ENCODE peak calls at places on chromosomes 2 and 18, in ten cellular contexts. One of them, this sample, is unnamed.

GRCh38 chr2:241069821-241070281 is 32.2 kb downstream of the MTERF4 start:
- DNase-seq in dorsolateral prefrontal cortex: peak
- DNase-seq in fibroblast of gingiva: no peak
- DNase-seq in activated CD8-positive, alpha-beta memory T cell treated with anti-CD3 and anti-CD28 coated beads for 4 hours: no peak
- DNase-seq in NCI-H1417: no peak
- DNase-seq in CD4-positive, alpha-beta T cell: no peak
- DNase-seq in fibroblast of mammary gland: no peak
- DNase-seq in pancreas: peak
- DNase-seq in A549: no peak
- DNase-seq in M059J: no peak
- DNase-seq in this sample: no peak

GRCh38 chr2:157190151-157190550 is 67.4 kb upstream of the GALNT5 start:
- DNase-seq in activated CD8-positive, alpha-beta memory T cell treated with anti-CD3 and anti-CD28 coated beads for 4 hours: no peak
- DNase-seq in A549: peak
- DNase-seq in pancreas: no peak
- DNase-seq in fibroblast of mammary gland: peak
- DNase-seq in NCI-H1417: no peak
- DNase-seq in fibroblast of gingiva: no peak
- DNase-seq in dorsolateral prefrontal cortex: no peak
- DNase-seq in M059J: peak
- DNase-seq in CD4-positive, alpha-beta T cell: no peak
- DNase-seq in this sample: peak

GRCh38 chr2:8107979-8108378 is 573.9 kb upstream of the ID2 start:
- DNase-seq in A549: no peak
- DNase-seq in activated CD8-positive, alpha-beta memory T cell treated with anti-CD3 and anti-CD28 coated beads for 4 hours: no peak
- DNase-seq in fibroblast of gingiva: no peak
- DNase-seq in CD4-positive, alpha-beta T cell: no peak
- DNase-seq in pancreas: no peak
- DNase-seq in fibroblast of mammary gland: no peak
- DNase-seq in M059J: no peak
- DNase-seq in dorsolateral prefrontal cortex: no peak
- DNase-seq in NCI-H1417: no peak
- DNase-seq in this sample: no peak

GRCh38 chr2:30349691-30350090 is 97.4 kb upstream of the LCLAT1 start:
- DNase-seq in fibroblast of gingiva: peak
- DNase-seq in pancreas: no peak
- DNase-seq in activated CD8-positive, alpha-beta memory T cell treated with anti-CD3 and anti-CD28 coated beads for 4 hours: no peak
- DNase-seq in dorsolateral prefrontal cortex: no peak
- DNase-seq in CD4-positive, alpha-beta T cell: no peak
- DNase-seq in fibroblast of mammary gland: no peak
- DNase-seq in A549: no peak
- DNase-seq in M059J: no peak
- DNase-seq in NCI-H1417: no peak
- DNase-seq in this sample: peak

GRCh38 chr2:230952226-230952956 is 27.3 kb upstream of the GPR55 start:
- DNase-seq in pancreas: no peak
- DNase-seq in NCI-H1417: no peak
- DNase-seq in dorsolateral prefrontal cortex: no peak
- DNase-seq in fibroblast of mammary gland: no peak
- DNase-seq in fibroblast of gingiva: no peak
- DNase-seq in activated CD8-positive, alpha-beta memory T cell treated with anti-CD3 and anti-CD28 coated beads for 4 hours: no peak
- DNase-seq in A549: no peak
- DNase-seq in M059J: no peak
- DNase-seq in CD4-positive, alpha-beta T cell: no peak
- DNase-seq in this sample: no peak

GRCh38 chr2:181354626-181355025 is 102.6 kb upstream of the ITGA4 start:
- DNase-seq in CD4-positive, alpha-beta T cell: no peak
- DNase-seq in fibroblast of gingiva: peak
- DNase-seq in dorsolateral prefrontal cortex: no peak
- DNase-seq in activated CD8-positive, alpha-beta memory T cell treated with anti-CD3 and anti-CD28 coated beads for 4 hours: no peak
- DNase-seq in M059J: peak
- DNase-seq in fibroblast of mammary gland: peak
- DNase-seq in pancreas: no peak
- DNase-seq in NCI-H1417: no peak
- DNase-seq in A549: peak
- DNase-seq in this sample: peak

GRCh38 chr2:72538486-72538885 is 287.3 kb downstream of the EXOC6B start:
- DNase-seq in NCI-H1417: no peak
- DNase-seq in pancreas: no peak
- DNase-seq in M059J: no peak
- DNase-seq in activated CD8-positive, alpha-beta memory T cell treated with anti-CD3 and anti-CD28 coated beads for 4 hours: no peak
- DNase-seq in fibroblast of mammary gland: no peak
- DNase-seq in A549: no peak
- DNase-seq in dorsolateral prefrontal cortex: no peak
- DNase-seq in fibroblast of gingiva: no peak
- DNase-seq in CD4-positive, alpha-beta T cell: no peak
- DNase-seq in this sample: peak

GRCh38 chr2:210647151-210647550 is 90.8 kb downstream of the CPS1 start:
- DNase-seq in A549: no peak
- DNase-seq in CD4-positive, alpha-beta T cell: no peak
- DNase-seq in M059J: no peak
- DNase-seq in dorsolateral prefrontal cortex: no peak
- DNase-seq in pancreas: no peak
- DNase-seq in NCI-H1417: no peak
- DNase-seq in fibroblast of mammary gland: no peak
- DNase-seq in fibroblast of gingiva: no peak
- DNase-seq in activated CD8-positive, alpha-beta memory T cell treated with anti-CD3 and anti-CD28 coated beads for 4 hours: no peak
- DNase-seq in this sample: no peak

GRCh38 chr2:105328281-105329196 is 996 bp downstream of the TGFBRAP1 start:
- DNase-seq in NCI-H1417: peak
- DNase-seq in activated CD8-positive, alpha-beta memory T cell treated with anti-CD3 and anti-CD28 coated beads for 4 hours: no peak
- DNase-seq in dorsolateral prefrontal cortex: peak
- DNase-seq in A549: peak
- DNase-seq in CD4-positive, alpha-beta T cell: no peak
- DNase-seq in fibroblast of gingiva: peak
- DNase-seq in fibroblast of mammary gland: peak
- DNase-seq in pancreas: no peak
- DNase-seq in M059J: peak
- DNase-seq in this sample: peak

GRCh38 chr2:3348771-3349170 is 28.8 kb downstream of the EIPR1 start:
- DNase-seq in activated CD8-positive, alpha-beta memory T cell treated with anti-CD3 and anti-CD28 coated beads for 4 hours: no peak
- DNase-seq in M059J: no peak
- DNase-seq in fibroblast of gingiva: no peak
- DNase-seq in fibroblast of mammary gland: no peak
- DNase-seq in A549: no peak
- DNase-seq in NCI-H1417: peak
- DNase-seq in pancreas: no peak
- DNase-seq in CD4-positive, alpha-beta T cell: no peak
- DNase-seq in dorsolateral prefrontal cortex: peak
- DNase-seq in this sample: peak

GRCh38 chr2:171287606-171288005 is 126.9 kb upstream of the TLK1 start:
- DNase-seq in fibroblast of mammary gland: no peak
- DNase-seq in A549: no peak
- DNase-seq in pancreas: no peak
- DNase-seq in CD4-positive, alpha-beta T cell: no peak
- DNase-seq in NCI-H1417: no peak
- DNase-seq in activated CD8-positive, alpha-beta memory T cell treated with anti-CD3 and anti-CD28 coated beads for 4 hours: no peak
- DNase-seq in dorsolateral prefrontal cortex: no peak
- DNase-seq in fibroblast of gingiva: peak
- DNase-seq in M059J: no peak
- DNase-seq in this sample: no peak

GRCh38 chr2:199431748-199432213 is 26.0 kb downstream of the SATB2 start:
- DNase-seq in CD4-positive, alpha-beta T cell: no peak
- DNase-seq in A549: peak
- DNase-seq in pancreas: no peak
- DNase-seq in activated CD8-positive, alpha-beta memory T cell treated with anti-CD3 and anti-CD28 coated beads for 4 hours: no peak
- DNase-seq in fibroblast of mammary gland: peak
- DNase-seq in NCI-H1417: peak
- DNase-seq in M059J: peak
- DNase-seq in dorsolateral prefrontal cortex: no peak
- DNase-seq in fibroblast of gingiva: no peak
- DNase-seq in this sample: no peak

GRCh38 chr2:140509765-140510164 is 1621.1 kb downstream of the LRP1B start:
- DNase-seq in activated CD8-positive, alpha-beta memory T cell treated with anti-CD3 and anti-CD28 coated beads for 4 hours: no peak
- DNase-seq in fibroblast of mammary gland: no peak
- DNase-seq in fibroblast of gingiva: no peak
- DNase-seq in A549: no peak
- DNase-seq in NCI-H1417: no peak
- DNase-seq in dorsolateral prefrontal cortex: no peak
- DNase-seq in pancreas: no peak
- DNase-seq in M059J: no peak
- DNase-seq in CD4-positive, alpha-beta T cell: no peak
- DNase-seq in this sample: no peak

GRCh38 chr18:54786211-54786610 is 42.1 kb upstream of the RAB27B start:
- DNase-seq in fibroblast of mammary gland: no peak
- DNase-seq in fibroblast of gingiva: no peak
- DNase-seq in A549: no peak
- DNase-seq in dorsolateral prefrontal cortex: no peak
- DNase-seq in CD4-positive, alpha-beta T cell: no peak
- DNase-seq in M059J: no peak
- DNase-seq in activated CD8-positive, alpha-beta memory T cell treated with anti-CD3 and anti-CD28 coated beads for 4 hours: no peak
- DNase-seq in pancreas: no peak
- DNase-seq in NCI-H1417: no peak
- DNase-seq in this sample: no peak

GRCh38 chr2:73033766-73034381 is 37.6 kb downstream of the SFXN5 start:
- DNase-seq in NCI-H1417: no peak
- DNase-seq in M059J: no peak
- DNase-seq in CD4-positive, alpha-beta T cell: no peak
- DNase-seq in A549: no peak
- DNase-seq in fibroblast of gingiva: no peak
- DNase-seq in fibroblast of mammary gland: no peak
- DNase-seq in pancreas: no peak
- DNase-seq in dorsolateral prefrontal cortex: no peak
- DNase-seq in activated CD8-positive, alpha-beta memory T cell treated with anti-CD3 and anti-CD28 coated beads for 4 hours: no peak
- DNase-seq in this sample: no peak

GRCh38 chr2:32008811-32009478 is 1.9 kb downstream of the MEMO1 start:
- DNase-seq in pancreas: no peak
- DNase-seq in M059J: peak
- DNase-seq in dorsolateral prefrontal cortex: no peak
- DNase-seq in CD4-positive, alpha-beta T cell: no peak
- DNase-seq in NCI-H1417: no peak
- DNase-seq in fibroblast of mammary gland: peak
- DNase-seq in A549: no peak
- DNase-seq in activated CD8-positive, alpha-beta memory T cell treated with anti-CD3 and anti-CD28 coated beads for 4 hours: no peak
- DNase-seq in fibroblast of gingiva: peak
- DNase-seq in this sample: peak

GRCh38 chr18:41576643-41577042 is 378.4 kb upstream of the PIK3C3 start:
- DNase-seq in pancreas: no peak
- DNase-seq in NCI-H1417: no peak
- DNase-seq in dorsolateral prefrontal cortex: no peak
- DNase-seq in activated CD8-positive, alpha-beta memory T cell treated with anti-CD3 and anti-CD28 coated beads for 4 hours: no peak
- DNase-seq in fibroblast of mammary gland: no peak
- DNase-seq in fibroblast of gingiva: no peak
- DNase-seq in A549: no peak
- DNase-seq in M059J: no peak
- DNase-seq in CD4-positive, alpha-beta T cell: no peak
- DNase-seq in this sample: no peak

GRCh38 chr2:13585732-13586131 is 869.0 kb downstream of the TRIB2 start:
- DNase-seq in CD4-positive, alpha-beta T cell: no peak
- DNase-seq in dorsolateral prefrontal cortex: no peak
- DNase-seq in M059J: no peak
- DNase-seq in activated CD8-positive, alpha-beta memory T cell treated with anti-CD3 and anti-CD28 coated beads for 4 hours: no peak
- DNase-seq in fibroblast of gingiva: no peak
- DNase-seq in NCI-H1417: no peak
- DNase-seq in A549: no peak
- DNase-seq in fibroblast of mammary gland: no peak
- DNase-seq in pancreas: no peak
- DNase-seq in this sample: no peak

GRCh38 chr2:79855264-79856006 is 342.6 kb downstream of the CTNNA2 start:
- DNase-seq in CD4-positive, alpha-beta T cell: no peak
- DNase-seq in fibroblast of mammary gland: peak
- DNase-seq in NCI-H1417: peak
- DNase-seq in dorsolateral prefrontal cortex: peak
- DNase-seq in A549: peak
- DNase-seq in fibroblast of gingiva: no peak
- DNase-seq in M059J: no peak
- DNase-seq in pancreas: no peak
- DNase-seq in activated CD8-positive, alpha-beta memory T cell treated with anti-CD3 and anti-CD28 coated beads for 4 hours: no peak
- DNase-seq in this sample: peak

GRCh38 chr2:65232636-65233035 is 5.0 kb downstream of the ACTR2 start:
- DNase-seq in fibroblast of mammary gland: peak
- DNase-seq in M059J: peak
- DNase-seq in A549: peak
- DNase-seq in dorsolateral prefrontal cortex: no peak
- DNase-seq in activated CD8-positive, alpha-beta memory T cell treated with anti-CD3 and anti-CD28 coated beads for 4 hours: no peak
- DNase-seq in fibroblast of gingiva: peak
- DNase-seq in pancreas: no peak
- DNase-seq in CD4-positive, alpha-beta T cell: no peak
- DNase-seq in NCI-H1417: no peak
- DNase-seq in this sample: peak

GRCh38 chr2:31983762-31984467 is 26.9 kb downstream of the MEMO1 start:
- DNase-seq in CD4-positive, alpha-beta T cell: no peak
- DNase-seq in pancreas: no peak
- DNase-seq in M059J: no peak
- DNase-seq in A549: no peak
- DNase-seq in activated CD8-positive, alpha-beta memory T cell treated with anti-CD3 and anti-CD28 coated beads for 4 hours: no peak
- DNase-seq in fibroblast of mammary gland: no peak
- DNase-seq in fibroblast of gingiva: no peak
- DNase-seq in NCI-H1417: no peak
- DNase-seq in dorsolateral prefrontal cortex: no peak
- DNase-seq in this sample: no peak

GRCh38 chr18:2913398-2914005 is 66.7 kb downstream of the EMILIN2 start:
- DNase-seq in dorsolateral prefrontal cortex: no peak
- DNase-seq in A549: no peak
- DNase-seq in pancreas: no peak
- DNase-seq in fibroblast of gingiva: no peak
- DNase-seq in NCI-H1417: no peak
- DNase-seq in activated CD8-positive, alpha-beta memory T cell treated with anti-CD3 and anti-CD28 coated beads for 4 hours: no peak
- DNase-seq in CD4-positive, alpha-beta T cell: no peak
- DNase-seq in M059J: no peak
- DNase-seq in fibroblast of mammary gland: no peak
- DNase-seq in this sample: no peak

GRCh38 chr2:59077026-59077425 is 835.9 kb upstream of the FANCL start:
- DNase-seq in CD4-positive, alpha-beta T cell: no peak
- DNase-seq in A549: no peak
- DNase-seq in fibroblast of gingiva: no peak
- DNase-seq in fibroblast of mammary gland: no peak
- DNase-seq in M059J: no peak
- DNase-seq in dorsolateral prefrontal cortex: no peak
- DNase-seq in pancreas: no peak
- DNase-seq in activated CD8-positive, alpha-beta memory T cell treated with anti-CD3 and anti-CD28 coated beads for 4 hours: no peak
- DNase-seq in NCI-H1417: no peak
- DNase-seq in this sample: no peak

GRCh38 chr2:179857236-179857635 is 4.2 kb downstream of the ZNF385B start:
- DNase-seq in pancreas: no peak
- DNase-seq in M059J: no peak
- DNase-seq in NCI-H1417: no peak
- DNase-seq in dorsolateral prefrontal cortex: no peak
- DNase-seq in fibroblast of mammary gland: no peak
- DNase-seq in activated CD8-positive, alpha-beta memory T cell treated with anti-CD3 and anti-CD28 coated beads for 4 hours: no peak
- DNase-seq in fibroblast of gingiva: no peak
- DNase-seq in CD4-positive, alpha-beta T cell: no peak
- DNase-seq in A549: no peak
- DNase-seq in this sample: no peak

GRCh38 chr2:205660521-205661124 is 21.7 kb upstream of the NRP2 start:
- DNase-seq in CD4-positive, alpha-beta T cell: no peak
- DNase-seq in dorsolateral prefrontal cortex: peak
- DNase-seq in fibroblast of gingiva: peak
- DNase-seq in pancreas: no peak
- DNase-seq in fibroblast of mammary gland: peak
- DNase-seq in A549: peak
- DNase-seq in NCI-H1417: no peak
- DNase-seq in activated CD8-positive, alpha-beta memory T cell treated with anti-CD3 and anti-CD28 coated beads for 4 hours: no peak
- DNase-seq in M059J: peak
- DNase-seq in this sample: peak

GRCh38 chr2:107989445-107989844 is 3.1 kb downstream of the SLC5A7 start:
- DNase-seq in NCI-H1417: no peak
- DNase-seq in M059J: no peak
- DNase-seq in dorsolateral prefrontal cortex: no peak
- DNase-seq in A549: no peak
- DNase-seq in fibroblast of mammary gland: no peak
- DNase-seq in fibroblast of gingiva: no peak
- DNase-seq in activated CD8-positive, alpha-beta memory T cell treated with anti-CD3 and anti-CD28 coated beads for 4 hours: no peak
- DNase-seq in CD4-positive, alpha-beta T cell: no peak
- DNase-seq in pancreas: no peak
- DNase-seq in this sample: no peak

This sample was measured in GM23248.